ENCODE peak calls at places on chromosomes 13 and 19, in seven cellular contexts. One of them, this sample, is unnamed.

GRCh38 chr19:13699786-13700185 is 64.5 kb upstream of the MRI1 start:
- DNase-seq in stimulated activated CD4-positive, alpha-beta T cell treated with anti-CD3 and anti-CD28 coated beads, Interleukin-2, amount 100 ng/mL, for 48 hours: no peak
- DNase-seq in activated T-helper 1 cell treated with anti-CD3 and anti-CD28 coated beads, Interleukin-12 subunit alpha, Interleukin-12 subunit beta, Interleukin-2, Interleukin-4 antibody, amounts not matched to agents 30 ng/mL and 10 ng/mL and 1 ng/mL, durations not matched to agents 14 hours and 24 hours and 36 hours: no peak
- DNase-seq in mesothelial cell of epicardium: no peak
- DNase-seq in NCI-H2081: no peak
- DNase-seq in HuH-7: no peak
- DNase-seq in activated CD4-positive, alpha-beta T cell treated with anti-CD3 and anti-CD28 coated beads, Interleukin-2, amount 50 U/mL, for 24 hours: no peak
- DNase-seq in this sample: no peak

GRCh38 chr19:49331616-49332055 is 3.6 kb upstream of the CD37 start:
- DNase-seq in activated T-helper 1 cell treated with anti-CD3 and anti-CD28 coated beads, Interleukin-12 subunit alpha, Interleukin-12 subunit beta, Interleukin-2, Interleukin-4 antibody, amounts not matched to agents 30 ng/mL and 10 ng/mL and 1 ng/mL, durations not matched to agents 14 hours and 24 hours and 36 hours: peak
- DNase-seq in NCI-H2081: no peak
- DNase-seq in mesothelial cell of epicardium: no peak
- DNase-seq in stimulated activated CD4-positive, alpha-beta T cell treated with anti-CD3 and anti-CD28 coated beads, Interleukin-2, amount 100 ng/mL, for 48 hours: peak
- DNase-seq in activated CD4-positive, alpha-beta T cell treated with anti-CD3 and anti-CD28 coated beads, Interleukin-2, amount 50 U/mL, for 24 hours: peak
- DNase-seq in HuH-7: peak
- DNase-seq in this sample: no peak

GRCh38 chr19:48877900-48878218 is 5.6 kb downstream of the PPP1R15A start:
- DNase-seq in NCI-H2081: no peak
- DNase-seq in activated CD4-positive, alpha-beta T cell treated with anti-CD3 and anti-CD28 coated beads, Interleukin-2, amount 50 U/mL, for 24 hours: no peak
- DNase-seq in HuH-7: no peak
- DNase-seq in stimulated activated CD4-positive, alpha-beta T cell treated with anti-CD3 and anti-CD28 coated beads, Interleukin-2, amount 100 ng/mL, for 48 hours: no peak
- DNase-seq in mesothelial cell of epicardium: no peak
- DNase-seq in activated T-helper 1 cell treated with anti-CD3 and anti-CD28 coated beads, Interleukin-12 subunit alpha, Interleukin-12 subunit beta, Interleukin-2, Interleukin-4 antibody, amounts not matched to agents 30 ng/mL and 10 ng/mL and 1 ng/mL, durations not matched to agents 14 hours and 24 hours and 36 hours: no peak
- DNase-seq in this sample: no peak

GRCh38 chr13:113353254-113353653 is 10.7 kb downstream of the GRTP1 start:
- DNase-seq in stimulated activated CD4-positive, alpha-beta T cell treated with anti-CD3 and anti-CD28 coated beads, Interleukin-2, amount 100 ng/mL, for 48 hours: no peak
- DNase-seq in activated T-helper 1 cell treated with anti-CD3 and anti-CD28 coated beads, Interleukin-12 subunit alpha, Interleukin-12 subunit beta, Interleukin-2, Interleukin-4 antibody, amounts not matched to agents 30 ng/mL and 10 ng/mL and 1 ng/mL, durations not matched to agents 14 hours and 24 hours and 36 hours: no peak
- DNase-seq in HuH-7: no peak
- DNase-seq in NCI-H2081: no peak
- DNase-seq in mesothelial cell of epicardium: no peak
- DNase-seq in activated CD4-positive, alpha-beta T cell treated with anti-CD3 and anti-CD28 coated beads, Interleukin-2, amount 50 U/mL, for 24 hours: no peak
- DNase-seq in this sample: no peak

GRCh38 chr19:17001603-17002183 is 24.9 kb downstream of the CPAMD8 start:
- DNase-seq in NCI-H2081: no peak
- DNase-seq in activated T-helper 1 cell treated with anti-CD3 and anti-CD28 coated beads, Interleukin-12 subunit alpha, Interleukin-12 subunit beta, Interleukin-2, Interleukin-4 antibody, amounts not matched to agents 30 ng/mL and 10 ng/mL and 1 ng/mL, durations not matched to agents 14 hours and 24 hours and 36 hours: peak
- DNase-seq in mesothelial cell of epicardium: no peak
- DNase-seq in HuH-7: no peak
- DNase-seq in stimulated activated CD4-positive, alpha-beta T cell treated with anti-CD3 and anti-CD28 coated beads, Interleukin-2, amount 100 ng/mL, for 48 hours: peak
- DNase-seq in activated CD4-positive, alpha-beta T cell treated with anti-CD3 and anti-CD28 coated beads, Interleukin-2, amount 50 U/mL, for 24 hours: no peak
- DNase-seq in this sample: no peak

GRCh38 chr19:16320987-16321386 is 3.6 kb upstream of the KLF2 start:
- DNase-seq in activated T-helper 1 cell treated with anti-CD3 and anti-CD28 coated beads, Interleukin-12 subunit alpha, Interleukin-12 subunit beta, Interleukin-2, Interleukin-4 antibody, amounts not matched to agents 30 ng/mL and 10 ng/mL and 1 ng/mL, durations not matched to agents 14 hours and 24 hours and 36 hours: no peak
- DNase-seq in activated CD4-positive, alpha-beta T cell treated with anti-CD3 and anti-CD28 coated beads, Interleukin-2, amount 50 U/mL, for 24 hours: no peak
- DNase-seq in HuH-7: no peak
- DNase-seq in stimulated activated CD4-positive, alpha-beta T cell treated with anti-CD3 and anti-CD28 coated beads, Interleukin-2, amount 100 ng/mL, for 48 hours: no peak
- DNase-seq in NCI-H2081: no peak
- DNase-seq in mesothelial cell of epicardium: no peak
- DNase-seq in this sample: no peak

GRCh38 chr19:50792852-50793250 is 2.6 kb downstream of the ACP4 start:
- DNase-seq in NCI-H2081: no peak
- DNase-seq in mesothelial cell of epicardium: no peak
- DNase-seq in activated T-helper 1 cell treated with anti-CD3 and anti-CD28 coated beads, Interleukin-12 subunit alpha, Interleukin-12 subunit beta, Interleukin-2, Interleukin-4 antibody, amounts not matched to agents 30 ng/mL and 10 ng/mL and 1 ng/mL, durations not matched to agents 14 hours and 24 hours and 36 hours: no peak
- DNase-seq in HuH-7: no peak
- DNase-seq in activated CD4-positive, alpha-beta T cell treated with anti-CD3 and anti-CD28 coated beads, Interleukin-2, amount 50 U/mL, for 24 hours: no peak
- DNase-seq in stimulated activated CD4-positive, alpha-beta T cell treated with anti-CD3 and anti-CD28 coated beads, Interleukin-2, amount 100 ng/mL, for 48 hours: no peak
- DNase-seq in this sample: no peak

GRCh38 chr19:33469171-33470039 is 52.2 kb downstream of the PEPD start:
- DNase-seq in mesothelial cell of epicardium: no peak
- DNase-seq in NCI-H2081: no peak
- DNase-seq in stimulated activated CD4-positive, alpha-beta T cell treated with anti-CD3 and anti-CD28 coated beads, Interleukin-2, amount 100 ng/mL, for 48 hours: no peak
- DNase-seq in activated T-helper 1 cell treated with anti-CD3 and anti-CD28 coated beads, Interleukin-12 subunit alpha, Interleukin-12 subunit beta, Interleukin-2, Interleukin-4 antibody, amounts not matched to agents 30 ng/mL and 10 ng/mL and 1 ng/mL, durations not matched to agents 14 hours and 24 hours and 36 hours: no peak
- DNase-seq in HuH-7: no peak
- DNase-seq in activated CD4-positive, alpha-beta T cell treated with anti-CD3 and anti-CD28 coated beads, Interleukin-2, amount 50 U/mL, for 24 hours: no peak
- DNase-seq in this sample: no peak

GRCh38 chr13:45506811-45507210 is 42.1 kb downstream of the COG3 start:
- DNase-seq in activated CD4-positive, alpha-beta T cell treated with anti-CD3 and anti-CD28 coated beads, Interleukin-2, amount 50 U/mL, for 24 hours: no peak
- DNase-seq in HuH-7: no peak
- DNase-seq in mesothelial cell of epicardium: no peak
- DNase-seq in NCI-H2081: no peak
- DNase-seq in stimulated activated CD4-positive, alpha-beta T cell treated with anti-CD3 and anti-CD28 coated beads, Interleukin-2, amount 100 ng/mL, for 48 hours: no peak
- DNase-seq in activated T-helper 1 cell treated with anti-CD3 and anti-CD28 coated beads, Interleukin-12 subunit alpha, Interleukin-12 subunit beta, Interleukin-2, Interleukin-4 antibody, amounts not matched to agents 30 ng/mL and 10 ng/mL and 1 ng/mL, durations not matched to agents 14 hours and 24 hours and 36 hours: no peak
- DNase-seq in this sample: no peak

GRCh38 chr19:39254539-39255345 is 6.1 kb upstream of the IFNL4 start:
- DNase-seq in activated T-helper 1 cell treated with anti-CD3 and anti-CD28 coated beads, Interleukin-12 subunit alpha, Interleukin-12 subunit beta, Interleukin-2, Interleukin-4 antibody, amounts not matched to agents 30 ng/mL and 10 ng/mL and 1 ng/mL, durations not matched to agents 14 hours and 24 hours and 36 hours: no peak
- DNase-seq in NCI-H2081: no peak
- DNase-seq in stimulated activated CD4-positive, alpha-beta T cell treated with anti-CD3 and anti-CD28 coated beads, Interleukin-2, amount 100 ng/mL, for 48 hours: no peak
- DNase-seq in HuH-7: no peak
- DNase-seq in mesothelial cell of epicardium: no peak
- DNase-seq in activated CD4-positive, alpha-beta T cell treated with anti-CD3 and anti-CD28 coated beads, Interleukin-2, amount 50 U/mL, for 24 hours: no peak
- DNase-seq in this sample: no peak

GRCh38 chr13:104586010-104586746 is 1520.0 kb upstream of the SLC10A2 start:
- DNase-seq in NCI-H2081: no peak
- DNase-seq in HuH-7: no peak
- DNase-seq in stimulated activated CD4-positive, alpha-beta T cell treated with anti-CD3 and anti-CD28 coated beads, Interleukin-2, amount 100 ng/mL, for 48 hours: no peak
- DNase-seq in mesothelial cell of epicardium: no peak
- DNase-seq in activated T-helper 1 cell treated with anti-CD3 and anti-CD28 coated beads, Interleukin-12 subunit alpha, Interleukin-12 subunit beta, Interleukin-2, Interleukin-4 antibody, amounts not matched to agents 30 ng/mL and 10 ng/mL and 1 ng/mL, durations not matched to agents 14 hours and 24 hours and 36 hours: no peak
- DNase-seq in activated CD4-positive, alpha-beta T cell treated with anti-CD3 and anti-CD28 coated beads, Interleukin-2, amount 50 U/mL, for 24 hours: no peak
- DNase-seq in this sample: no peak

GRCh38 chr19:28027116-28027515 is 1185.8 kb downstream of the UQCRFS1 start:
- DNase-seq in mesothelial cell of epicardium: no peak
- DNase-seq in activated T-helper 1 cell treated with anti-CD3 and anti-CD28 coated beads, Interleukin-12 subunit alpha, Interleukin-12 subunit beta, Interleukin-2, Interleukin-4 antibody, amounts not matched to agents 30 ng/mL and 10 ng/mL and 1 ng/mL, durations not matched to agents 14 hours and 24 hours and 36 hours: no peak
- DNase-seq in HuH-7: no peak
- DNase-seq in stimulated activated CD4-positive, alpha-beta T cell treated with anti-CD3 and anti-CD28 coated beads, Interleukin-2, amount 100 ng/mL, for 48 hours: no peak
- DNase-seq in activated CD4-positive, alpha-beta T cell treated with anti-CD3 and anti-CD28 coated beads, Interleukin-2, amount 50 U/mL, for 24 hours: no peak
- DNase-seq in NCI-H2081: no peak
- DNase-seq in this sample: no peak

GRCh38 chr19:2278504-2279158 is 3.3 kb downstream of the PEAK3 start:
- DNase-seq in stimulated activated CD4-positive, alpha-beta T cell treated with anti-CD3 and anti-CD28 coated beads, Interleukin-2, amount 100 ng/mL, for 48 hours: no peak
- DNase-seq in mesothelial cell of epicardium: no peak
- DNase-seq in NCI-H2081: no peak
- DNase-seq in activated T-helper 1 cell treated with anti-CD3 and anti-CD28 coated beads, Interleukin-12 subunit alpha, Interleukin-12 subunit beta, Interleukin-2, Interleukin-4 antibody, amounts not matched to agents 30 ng/mL and 10 ng/mL and 1 ng/mL, durations not matched to agents 14 hours and 24 hours and 36 hours: no peak
- DNase-seq in HuH-7: no peak
- DNase-seq in activated CD4-positive, alpha-beta T cell treated with anti-CD3 and anti-CD28 coated beads, Interleukin-2, amount 50 U/mL, for 24 hours: no peak
- DNase-seq in this sample: no peak

GRCh38 chr13:40172149-40172591 is 494.3 kb downstream of the FOXO1 start:
- DNase-seq in activated T-helper 1 cell treated with anti-CD3 and anti-CD28 coated beads, Interleukin-12 subunit alpha, Interleukin-12 subunit beta, Interleukin-2, Interleukin-4 antibody, amounts not matched to agents 30 ng/mL and 10 ng/mL and 1 ng/mL, durations not matched to agents 14 hours and 24 hours and 36 hours: no peak
- DNase-seq in HuH-7: no peak
- DNase-seq in NCI-H2081: no peak
- DNase-seq in mesothelial cell of epicardium: no peak
- DNase-seq in stimulated activated CD4-positive, alpha-beta T cell treated with anti-CD3 and anti-CD28 coated beads, Interleukin-2, amount 100 ng/mL, for 48 hours: no peak
- DNase-seq in activated CD4-positive, alpha-beta T cell treated with anti-CD3 and anti-CD28 coated beads, Interleukin-2, amount 50 U/mL, for 24 hours: no peak
- DNase-seq in this sample: no peak

GRCh38 chr19:4694211-4694987 is 24.3 kb upstream of the MYDGF start:
- DNase-seq in NCI-H2081: peak
- DNase-seq in mesothelial cell of epicardium: no peak
- DNase-seq in HuH-7: no peak
- DNase-seq in stimulated activated CD4-positive, alpha-beta T cell treated with anti-CD3 and anti-CD28 coated beads, Interleukin-2, amount 100 ng/mL, for 48 hours: no peak
- DNase-seq in activated CD4-positive, alpha-beta T cell treated with anti-CD3 and anti-CD28 coated beads, Interleukin-2, amount 50 U/mL, for 24 hours: no peak
- DNase-seq in activated T-helper 1 cell treated with anti-CD3 and anti-CD28 coated beads, Interleukin-12 subunit alpha, Interleukin-12 subunit beta, Interleukin-2, Interleukin-4 antibody, amounts not matched to agents 30 ng/mL and 10 ng/mL and 1 ng/mL, durations not matched to agents 14 hours and 24 hours and 36 hours: no peak
- DNase-seq in this sample: no peak

GRCh38 chr19:43534811-43535761 is 2.1 kb downstream of the ZNF575 start:
- DNase-seq in activated CD4-positive, alpha-beta T cell treated with anti-CD3 and anti-CD28 coated beads, Interleukin-2, amount 50 U/mL, for 24 hours: no peak
- DNase-seq in activated T-helper 1 cell treated with anti-CD3 and anti-CD28 coated beads, Interleukin-12 subunit alpha, Interleukin-12 subunit beta, Interleukin-2, Interleukin-4 antibody, amounts not matched to agents 30 ng/mL and 10 ng/mL and 1 ng/mL, durations not matched to agents 14 hours and 24 hours and 36 hours: no peak
- DNase-seq in HuH-7: peak
- DNase-seq in stimulated activated CD4-positive, alpha-beta T cell treated with anti-CD3 and anti-CD28 coated beads, Interleukin-2, amount 100 ng/mL, for 48 hours: no peak
- DNase-seq in NCI-H2081: peak
- DNase-seq in mesothelial cell of epicardium: peak
- DNase-seq in this sample: peak

GRCh38 chr13:103055166-103055565 is 11.1 kb downstream of the SLC10A2 start:
- DNase-seq in activated T-helper 1 cell treated with anti-CD3 and anti-CD28 coated beads, Interleukin-12 subunit alpha, Interleukin-12 subunit beta, Interleukin-2, Interleukin-4 antibody, amounts not matched to agents 30 ng/mL and 10 ng/mL and 1 ng/mL, durations not matched to agents 14 hours and 24 hours and 36 hours: no peak
- DNase-seq in stimulated activated CD4-positive, alpha-beta T cell treated with anti-CD3 and anti-CD28 coated beads, Interleukin-2, amount 100 ng/mL, for 48 hours: no peak
- DNase-seq in NCI-H2081: no peak
- DNase-seq in activated CD4-positive, alpha-beta T cell treated with anti-CD3 and anti-CD28 coated beads, Interleukin-2, amount 50 U/mL, for 24 hours: no peak
- DNase-seq in HuH-7: no peak
- DNase-seq in mesothelial cell of epicardium: no peak
- DNase-seq in this sample: no peak

GRCh38 chr13:106369091-106369490 is 166.4 kb downstream of the EFNB2 start:
- DNase-seq in NCI-H2081: no peak
- DNase-seq in HuH-7: no peak
- DNase-seq in activated CD4-positive, alpha-beta T cell treated with anti-CD3 and anti-CD28 coated beads, Interleukin-2, amount 50 U/mL, for 24 hours: no peak
- DNase-seq in stimulated activated CD4-positive, alpha-beta T cell treated with anti-CD3 and anti-CD28 coated beads, Interleukin-2, amount 100 ng/mL, for 48 hours: no peak
- DNase-seq in activated T-helper 1 cell treated with anti-CD3 and anti-CD28 coated beads, Interleukin-12 subunit alpha, Interleukin-12 subunit beta, Interleukin-2, Interleukin-4 antibody, amounts not matched to agents 30 ng/mL and 10 ng/mL and 1 ng/mL, durations not matched to agents 14 hours and 24 hours and 36 hours: no peak
- DNase-seq in mesothelial cell of epicardium: no peak
- DNase-seq in this sample: no peak

GRCh38 chr13:57787058-57787791 is 155.7 kb downstream of the PCDH17 start:
- DNase-seq in activated T-helper 1 cell treated with anti-CD3 and anti-CD28 coated beads, Interleukin-12 subunit alpha, Interleukin-12 subunit beta, Interleukin-2, Interleukin-4 antibody, amounts not matched to agents 30 ng/mL and 10 ng/mL and 1 ng/mL, durations not matched to agents 14 hours and 24 hours and 36 hours: no peak
- DNase-seq in mesothelial cell of epicardium: no peak
- DNase-seq in activated CD4-positive, alpha-beta T cell treated with anti-CD3 and anti-CD28 coated beads, Interleukin-2, amount 50 U/mL, for 24 hours: no peak
- DNase-seq in stimulated activated CD4-positive, alpha-beta T cell treated with anti-CD3 and anti-CD28 coated beads, Interleukin-2, amount 100 ng/mL, for 48 hours: no peak
- DNase-seq in NCI-H2081: no peak
- DNase-seq in HuH-7: no peak
- DNase-seq in this sample: no peak

GRCh38 chr19:13260883-13261653 is 110.9 kb downstream of the IER2 start:
- DNase-seq in stimulated activated CD4-positive, alpha-beta T cell treated with anti-CD3 and anti-CD28 coated beads, Interleukin-2, amount 100 ng/mL, for 48 hours: no peak
- DNase-seq in HuH-7: no peak
- DNase-seq in mesothelial cell of epicardium: no peak
- DNase-seq in activated T-helper 1 cell treated with anti-CD3 and anti-CD28 coated beads, Interleukin-12 subunit alpha, Interleukin-12 subunit beta, Interleukin-2, Interleukin-4 antibody, amounts not matched to agents 30 ng/mL and 10 ng/mL and 1 ng/mL, durations not matched to agents 14 hours and 24 hours and 36 hours: no peak
- DNase-seq in activated CD4-positive, alpha-beta T cell treated with anti-CD3 and anti-CD28 coated beads, Interleukin-2, amount 50 U/mL, for 24 hours: no peak
- DNase-seq in NCI-H2081: no peak
- DNase-seq in this sample: no peak

GRCh38 chr13:110593430-110594130 is 21.8 kb upstream of the NAXD start:
- DNase-seq in stimulated activated CD4-positive, alpha-beta T cell treated with anti-CD3 and anti-CD28 coated beads, Interleukin-2, amount 100 ng/mL, for 48 hours: no peak
- DNase-seq in activated T-helper 1 cell treated with anti-CD3 and anti-CD28 coated beads, Interleukin-12 subunit alpha, Interleukin-12 subunit beta, Interleukin-2, Interleukin-4 antibody, amounts not matched to agents 30 ng/mL and 10 ng/mL and 1 ng/mL, durations not matched to agents 14 hours and 24 hours and 36 hours: no peak
- DNase-seq in mesothelial cell of epicardium: no peak
- DNase-seq in NCI-H2081: peak
- DNase-seq in HuH-7: peak
- DNase-seq in activated CD4-positive, alpha-beta T cell treated with anti-CD3 and anti-CD28 coated beads, Interleukin-2, amount 50 U/mL, for 24 hours: no peak
- DNase-seq in this sample: no peak

GRCh38 chr19:50501186-50501567 is 9.8 kb downstream of the JOSD2 start:
- DNase-seq in activated CD4-positive, alpha-beta T cell treated with anti-CD3 and anti-CD28 coated beads, Interleukin-2, amount 50 U/mL, for 24 hours: no peak
- DNase-seq in HuH-7: no peak
- DNase-seq in NCI-H2081: no peak
- DNase-seq in stimulated activated CD4-positive, alpha-beta T cell treated with anti-CD3 and anti-CD28 coated beads, Interleukin-2, amount 100 ng/mL, for 48 hours: no peak
- DNase-seq in activated T-helper 1 cell treated with anti-CD3 and anti-CD28 coated beads, Interleukin-12 subunit alpha, Interleukin-12 subunit beta, Interleukin-2, Interleukin-4 antibody, amounts not matched to agents 30 ng/mL and 10 ng/mL and 1 ng/mL, durations not matched to agents 14 hours and 24 hours and 36 hours: no peak
- DNase-seq in mesothelial cell of epicardium: no peak
- DNase-seq in this sample: no peak

GRCh38 chr13:76667551-76667950 is 218.7 kb downstream of the KCTD12 start:
- DNase-seq in NCI-H2081: no peak
- DNase-seq in activated T-helper 1 cell treated with anti-CD3 and anti-CD28 coated beads, Interleukin-12 subunit alpha, Interleukin-12 subunit beta, Interleukin-2, Interleukin-4 antibody, amounts not matched to agents 30 ng/mL and 10 ng/mL and 1 ng/mL, durations not matched to agents 14 hours and 24 hours and 36 hours: no peak
- DNase-seq in HuH-7: no peak
- DNase-seq in activated CD4-positive, alpha-beta T cell treated with anti-CD3 and anti-CD28 coated beads, Interleukin-2, amount 50 U/mL, for 24 hours: no peak
- DNase-seq in stimulated activated CD4-positive, alpha-beta T cell treated with anti-CD3 and anti-CD28 coated beads, Interleukin-2, amount 100 ng/mL, for 48 hours: no peak
- DNase-seq in mesothelial cell of epicardium: no peak
- DNase-seq in this sample: no peak

GRCh38 chr19:37874784-37875183 is 31.6 kb downstream of the WDR87 start:
- DNase-seq in stimulated activated CD4-positive, alpha-beta T cell treated with anti-CD3 and anti-CD28 coated beads, Interleukin-2, amount 100 ng/mL, for 48 hours: no peak
- DNase-seq in mesothelial cell of epicardium: no peak
- DNase-seq in NCI-H2081: no peak
- DNase-seq in activated CD4-positive, alpha-beta T cell treated with anti-CD3 and anti-CD28 coated beads, Interleukin-2, amount 50 U/mL, for 24 hours: no peak
- DNase-seq in HuH-7: no peak
- DNase-seq in activated T-helper 1 cell treated with anti-CD3 and anti-CD28 coated beads, Interleukin-12 subunit alpha, Interleukin-12 subunit beta, Interleukin-2, Interleukin-4 antibody, amounts not matched to agents 30 ng/mL and 10 ng/mL and 1 ng/mL, durations not matched to agents 14 hours and 24 hours and 36 hours: no peak
- DNase-seq in this sample: no peak

GRCh38 chr19:35293733-35294309 is 1.9 kb downstream of the MAG start:
- DNase-seq in activated T-helper 1 cell treated with anti-CD3 and anti-CD28 coated beads, Interleukin-12 subunit alpha, Interleukin-12 subunit beta, Interleukin-2, Interleukin-4 antibody, amounts not matched to agents 30 ng/mL and 10 ng/mL and 1 ng/mL, durations not matched to agents 14 hours and 24 hours and 36 hours: no peak
- DNase-seq in NCI-H2081: no peak
- DNase-seq in activated CD4-positive, alpha-beta T cell treated with anti-CD3 and anti-CD28 coated beads, Interleukin-2, amount 50 U/mL, for 24 hours: no peak
- DNase-seq in HuH-7: no peak
- DNase-seq in mesothelial cell of epicardium: no peak
- DNase-seq in stimulated activated CD4-positive, alpha-beta T cell treated with anti-CD3 and anti-CD28 coated beads, Interleukin-2, amount 100 ng/mL, for 48 hours: no peak
- DNase-seq in this sample: no peak

GRCh38 chr19:23312515-23312914 is 62.3 kb upstream of the ZNF724 start:
- DNase-seq in activated CD4-positive, alpha-beta T cell treated with anti-CD3 and anti-CD28 coated beads, Interleukin-2, amount 50 U/mL, for 24 hours: no peak
- DNase-seq in NCI-H2081: no peak
- DNase-seq in stimulated activated CD4-positive, alpha-beta T cell treated with anti-CD3 and anti-CD28 coated beads, Interleukin-2, amount 100 ng/mL, for 48 hours: no peak
- DNase-seq in activated T-helper 1 cell treated with anti-CD3 and anti-CD28 coated beads, Interleukin-12 subunit alpha, Interleukin-12 subunit beta, Interleukin-2, Interleukin-4 antibody, amounts not matched to agents 30 ng/mL and 10 ng/mL and 1 ng/mL, durations not matched to agents 14 hours and 24 hours and 36 hours: no peak
- DNase-seq in mesothelial cell of epicardium: no peak
- DNase-seq in HuH-7: no peak
- DNase-seq in this sample: no peak

GRCh38 chr13:74883834-74884233 is 598.1 kb downstream of the TBC1D4 start:
- DNase-seq in mesothelial cell of epicardium: no peak
- DNase-seq in HuH-7: no peak
- DNase-seq in activated T-helper 1 cell treated with anti-CD3 and anti-CD28 coated beads, Interleukin-12 subunit alpha, Interleukin-12 subunit beta, Interleukin-2, Interleukin-4 antibody, amounts not matched to agents 30 ng/mL and 10 ng/mL and 1 ng/mL, durations not matched to agents 14 hours and 24 hours and 36 hours: no peak
- DNase-seq in NCI-H2081: no peak
- DNase-seq in activated CD4-positive, alpha-beta T cell treated with anti-CD3 and anti-CD28 coated beads, Interleukin-2, amount 50 U/mL, for 24 hours: no peak
- DNase-seq in stimulated activated CD4-positive, alpha-beta T cell treated with anti-CD3 and anti-CD28 coated beads, Interleukin-2, amount 100 ng/mL, for 48 hours: no peak
- DNase-seq in this sample: no peak

GRCh38 chr13:41707192-41707858 is 250.0 kb downstream of the RGCC start:
- DNase-seq in activated CD4-positive, alpha-beta T cell treated with anti-CD3 and anti-CD28 coated beads, Interleukin-2, amount 50 U/mL, for 24 hours: no peak
- DNase-seq in NCI-H2081: no peak
- DNase-seq in HuH-7: no peak
- DNase-seq in mesothelial cell of epicardium: no peak
- DNase-seq in activated T-helper 1 cell treated with anti-CD3 and anti-CD28 coated beads, Interleukin-12 subunit alpha, Interleukin-12 subunit beta, Interleukin-2, Interleukin-4 antibody, amounts not matched to agents 30 ng/mL and 10 ng/mL and 1 ng/mL, durations not matched to agents 14 hours and 24 hours and 36 hours: no peak
- DNase-seq in stimulated activated CD4-positive, alpha-beta T cell treated with anti-CD3 and anti-CD28 coated beads, Interleukin-2, amount 100 ng/mL, for 48 hours: no peak
- DNase-seq in this sample: no peak

GRCh38 chr19:4911314-4911713 is 2.0 kb downstream of the UHRF1 start:
- DNase-seq in mesothelial cell of epicardium: no peak
- DNase-seq in NCI-H2081: no peak
- DNase-seq in activated T-helper 1 cell treated with anti-CD3 and anti-CD28 coated beads, Interleukin-12 subunit alpha, Interleukin-12 subunit beta, Interleukin-2, Interleukin-4 antibody, amounts not matched to agents 30 ng/mL and 10 ng/mL and 1 ng/mL, durations not matched to agents 14 hours and 24 hours and 36 hours: no peak
- DNase-seq in stimulated activated CD4-positive, alpha-beta T cell treated with anti-CD3 and anti-CD28 coated beads, Interleukin-2, amount 100 ng/mL, for 48 hours: no peak
- DNase-seq in HuH-7: no peak
- DNase-seq in activated CD4-positive, alpha-beta T cell treated with anti-CD3 and anti-CD28 coated beads, Interleukin-2, amount 50 U/mL, for 24 hours: no peak
- DNase-seq in this sample: no peak

This sample was measured in type B pancreatic cell.